ENCODE peak calls at places on chromosomes 4 and X, in seven cellular contexts. One of them, this sample, is unnamed. For H3K4me1, the result is how much of the 10 kb centered on the place peaks cover.

GRCh38 chrX:54237014-54237413 is 54.0 kb upstream of the FAM120C start:
- DNase-seq in cardiac muscle cell: no peak
- DNase-seq in gastrocnemius medialis: no peak
- DNase-seq in A549: no peak
- DNase-seq in astrocyte: no peak
- DNase-seq in CD4-positive, CD25-positive, alpha-beta regulatory T cell: no peak
- DNase-seq in body of pancreas: no peak
- DNase-seq in this sample: no peak

GRCh38 chr4:52956691-52957090 is 94.6 kb downstream of the RASL11B start:
- DNase-seq in gastrocnemius medialis: no peak
- DNase-seq in body of pancreas: no peak
- DNase-seq in astrocyte: no peak
- DNase-seq in A549: no peak
- DNase-seq in cardiac muscle cell: no peak
- DNase-seq in CD4-positive, CD25-positive, alpha-beta regulatory T cell: no peak
- DNase-seq in this sample: no peak

GRCh38 chrX:18151157-18151556 is 69.5 kb downstream of the BEND2 start:
- DNase-seq in astrocyte: no peak
- DNase-seq in CD4-positive, CD25-positive, alpha-beta regulatory T cell: no peak
- DNase-seq in A549: no peak
- DNase-seq in body of pancreas: no peak
- DNase-seq in cardiac muscle cell: no peak
- DNase-seq in gastrocnemius medialis: no peak
- DNase-seq in this sample: no peak

GRCh38 chr4:24836843-24837242 is 41.5 kb downstream of the SOD3 start:
- DNase-seq in CD4-positive, CD25-positive, alpha-beta regulatory T cell: no peak
- DNase-seq in cardiac muscle cell: no peak
- DNase-seq in A549: no peak
- DNase-seq in body of pancreas: no peak
- DNase-seq in gastrocnemius medialis: no peak
- DNase-seq in astrocyte: no peak
- DNase-seq in this sample: no peak

GRCh38 chr4:187550256-187550950 is 445.2 kb upstream of the ZFP42 start:
- DNase-seq in CD4-positive, CD25-positive, alpha-beta regulatory T cell: no peak
- DNase-seq in gastrocnemius medialis: no peak
- DNase-seq in cardiac muscle cell: no peak
- DNase-seq in body of pancreas: no peak
- DNase-seq in A549: peak
- DNase-seq in astrocyte: peak
- DNase-seq in this sample: no peak

GRCh38 chrX:39613508-39613921 is 484.2 kb downstream of the BCOR start:
- DNase-seq in CD4-positive, CD25-positive, alpha-beta regulatory T cell: no peak
- DNase-seq in cardiac muscle cell: peak
- DNase-seq in gastrocnemius medialis: no peak
- DNase-seq in astrocyte: no peak
- DNase-seq in A549: no peak
- DNase-seq in body of pancreas: peak
- DNase-seq in this sample: no peak

GRCh38 chrX:127947450-127947849 is 104.8 kb downstream of the ACTRT1 start:
- DNase-seq in cardiac muscle cell: no peak
- DNase-seq in gastrocnemius medialis: no peak
- DNase-seq in body of pancreas: no peak
- DNase-seq in astrocyte: no peak
- DNase-seq in CD4-positive, CD25-positive, alpha-beta regulatory T cell: no peak
- DNase-seq in A549: no peak
- DNase-seq in this sample: no peak

GRCh38 chrX:119729408-119730201 is 28.8 kb upstream of the SOWAHD start:
- DNase-seq in A549: peak
- DNase-seq in gastrocnemius medialis: peak
- DNase-seq in cardiac muscle cell: peak
- DNase-seq in body of pancreas: peak
- DNase-seq in astrocyte: no peak
- DNase-seq in CD4-positive, CD25-positive, alpha-beta regulatory T cell: peak
- DNase-seq in this sample: no peak

GRCh38 chrX:154019633-154020499 is at the start of gene IRAK1:
- DNase-seq in A549: peak
- DNase-seq in astrocyte: no peak
- DNase-seq in CD4-positive, CD25-positive, alpha-beta regulatory T cell: peak
- DNase-seq in body of pancreas: peak
- DNase-seq in gastrocnemius medialis: no peak
- DNase-seq in cardiac muscle cell: peak
- DNase-seq in this sample: no peak

GRCh38 chrX:154017766-154018517 is 1.8 kb downstream of the IRAK1 start:
- DNase-seq in A549: no peak
- DNase-seq in cardiac muscle cell: no peak
- DNase-seq in CD4-positive, CD25-positive, alpha-beta regulatory T cell: no peak
- DNase-seq in gastrocnemius medialis: no peak
- DNase-seq in body of pancreas: no peak
- DNase-seq in astrocyte: no peak
- DNase-seq in this sample: no peak

GRCh38 chrX:154020500-154021115 is 906 bp upstream of the IRAK1 start:
- DNase-seq in gastrocnemius medialis: no peak
- DNase-seq in cardiac muscle cell: no peak
- DNase-seq in A549: peak
- DNase-seq in CD4-positive, CD25-positive, alpha-beta regulatory T cell: no peak
- DNase-seq in body of pancreas: no peak
- DNase-seq in astrocyte: no peak
- DNase-seq in this sample: no peak

GRCh38 chrX:154018518-154019060 is 1.1 kb downstream of the IRAK1 start:
- DNase-seq in A549: no peak
- DNase-seq in astrocyte: no peak
- DNase-seq in body of pancreas: no peak
- DNase-seq in gastrocnemius medialis: no peak
- DNase-seq in CD4-positive, CD25-positive, alpha-beta regulatory T cell: no peak
- DNase-seq in cardiac muscle cell: no peak
- DNase-seq in this sample: no peak

DNA sequence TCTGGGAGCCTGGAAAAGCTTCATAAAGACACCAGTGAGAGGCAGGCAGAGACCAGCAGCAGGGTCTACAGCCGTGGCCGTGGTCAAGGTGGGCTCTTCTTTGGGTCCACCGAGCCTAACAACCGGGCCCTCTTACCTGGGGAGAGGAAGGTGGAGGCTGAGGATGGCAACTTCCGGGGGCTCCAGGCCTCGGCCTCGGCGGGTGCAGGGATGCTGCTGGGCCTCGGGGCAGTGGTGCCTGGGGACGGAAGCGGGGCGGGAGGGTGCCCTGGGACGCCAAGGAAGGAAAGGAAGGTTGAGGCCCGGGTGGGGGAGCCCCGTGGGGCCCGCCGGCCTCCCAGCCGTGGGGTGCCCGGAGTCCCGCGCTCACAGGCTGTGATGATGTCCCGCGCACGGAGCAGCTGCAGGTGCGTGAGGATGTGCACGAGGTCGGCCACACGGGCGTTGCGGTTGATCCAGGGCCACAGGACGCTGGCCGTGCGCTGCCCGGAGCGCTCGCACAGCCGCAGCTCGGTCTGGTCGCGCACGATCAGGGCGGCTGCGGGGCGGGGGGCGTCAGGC is 561 bp downstream of the IRAK1 start:
- DNase-seq in astrocyte: no peak
- DNase-seq in body of pancreas: no peak
- DNase-seq in gastrocnemius medialis: no peak
- DNase-seq in A549: no peak
- DNase-seq in CD4-positive, CD25-positive, alpha-beta regulatory T cell: no peak
- DNase-seq in cardiac muscle cell: no peak
- DNase-seq in this sample: no peak
- H3K27ac ChIP-seq in astrocyte: peak
- H3K27ac ChIP-seq in body of pancreas: peak
- H3K27ac ChIP-seq in gastrocnemius medialis: peak
- H3K27ac ChIP-seq in A549: peak
- H3K27ac ChIP-seq in CD4-positive, CD25-positive, alpha-beta regulatory T cell: peak
- H3K27ac ChIP-seq in cardiac muscle cell: no peak
- H3K27ac ChIP-seq in this sample: no peak

GRCh38 chr4:8440491-8441311 is at the start of the genes ACOX3 and TRMT44:
- DNase-seq in CD4-positive, CD25-positive, alpha-beta regulatory T cell: peak
- DNase-seq in astrocyte: peak
- DNase-seq in A549: peak
- DNase-seq in gastrocnemius medialis: peak
- DNase-seq in cardiac muscle cell: peak
- DNase-seq in body of pancreas: peak
- DNase-seq in this sample: peak

GRCh38 chr4:8438743-8439142 is 1.8 kb downstream of the ACOX3 start:
- DNase-seq in gastrocnemius medialis: no peak
- DNase-seq in astrocyte: no peak
- DNase-seq in cardiac muscle cell: no peak
- DNase-seq in body of pancreas: peak
- DNase-seq in CD4-positive, CD25-positive, alpha-beta regulatory T cell: no peak
- DNase-seq in A549: no peak
- DNase-seq in this sample: no peak

GRCh38 chr4:8441499-8442091 is 1.0 kb downstream of the TRMT44 start:
- DNase-seq in A549: no peak
- DNase-seq in CD4-positive, CD25-positive, alpha-beta regulatory T cell: no peak
- DNase-seq in astrocyte: no peak
- DNase-seq in body of pancreas: no peak
- DNase-seq in gastrocnemius medialis: no peak
- DNase-seq in cardiac muscle cell: no peak
- DNase-seq in this sample: no peak

GRCh38 chr4:8439914-8440490 is 521 bp downstream of the ACOX3 start:
- DNase-seq in astrocyte: no peak
- DNase-seq in cardiac muscle cell: peak
- DNase-seq in body of pancreas: no peak
- DNase-seq in gastrocnemius medialis: peak
- DNase-seq in A549: peak
- DNase-seq in CD4-positive, CD25-positive, alpha-beta regulatory T cell: no peak
- DNase-seq in this sample: no peak

GRCh38 chr4:8439168-8439567 is 1.4 kb downstream of the ACOX3 start:
- DNase-seq in A549: no peak
- DNase-seq in astrocyte: no peak
- DNase-seq in body of pancreas: peak
- DNase-seq in CD4-positive, CD25-positive, alpha-beta regulatory T cell: no peak
- DNase-seq in cardiac muscle cell: no peak
- DNase-seq in gastrocnemius medialis: no peak
- DNase-seq in this sample: no peak
- H3K4me3 ChIP-seq in A549: peak
- H3K4me3 ChIP-seq in astrocyte: no peak
- H3K4me3 ChIP-seq in body of pancreas: no peak
- H3K4me3 ChIP-seq in CD4-positive, CD25-positive, alpha-beta regulatory T cell: peak
- H3K4me3 ChIP-seq in cardiac muscle cell: no peak
- H3K4me3 ChIP-seq in gastrocnemius medialis: no peak
- H3K4me3 ChIP-seq in this sample: no peak

GRCh38 chrX:103729015-103729414 is 18.3 kb downstream of the TMEM31 start:
- DNase-seq in CD4-positive, CD25-positive, alpha-beta regulatory T cell: no peak
- DNase-seq in A549: no peak
- DNase-seq in body of pancreas: no peak
- DNase-seq in gastrocnemius medialis: no peak
- DNase-seq in cardiac muscle cell: no peak
- DNase-seq in astrocyte: no peak
- DNase-seq in this sample: no peak
- H3K4me1 ChIP-seq in CD4-positive, CD25-positive, alpha-beta regulatory T cell: under half
- H3K4me1 ChIP-seq in A549: under half
- H3K4me1 ChIP-seq in body of pancreas: under half
- H3K4me1 ChIP-seq in gastrocnemius medialis: under half
- H3K4me1 ChIP-seq in cardiac muscle cell: under half
- H3K4me1 ChIP-seq in astrocyte: under half
- H3K4me1 ChIP-seq in this sample: under half

GRCh38 chr4:138035781-138036258 is 206.3 kb downstream of the SLC7A11 start:
- DNase-seq in cardiac muscle cell: peak
- DNase-seq in A549: peak
- DNase-seq in CD4-positive, CD25-positive, alpha-beta regulatory T cell: no peak
- DNase-seq in gastrocnemius medialis: no peak
- DNase-seq in astrocyte: peak
- DNase-seq in body of pancreas: no peak
- DNase-seq in this sample: peak
- H3K27ac ChIP-seq in cardiac muscle cell: no peak
- H3K27ac ChIP-seq in A549: no peak
- H3K27ac ChIP-seq in CD4-positive, CD25-positive, alpha-beta regulatory T cell: no peak
- H3K27ac ChIP-seq in gastrocnemius medialis: no peak
- H3K27ac ChIP-seq in astrocyte: peak
- H3K27ac ChIP-seq in body of pancreas: no peak
- H3K27ac ChIP-seq in this sample: no peak

This sample was measured in iPS DF 6.9.